ENCODE peak calls at places on chromosomes 5 and 9, in four cellular contexts. G is spleen, Z is heart left ventricle, Y is body of pancreas. H is an unnamed sample.

GRCh38 chr9:23496827-23497226 is 329.2 kb downstream of the ELAVL2 start:
- DNase-seq in G (no peak), Z (no peak), Y (no peak), H (no peak)

GRCh38 chr9:125749951-125750655 is 2.9 kb downstream of the PBX3 start:
- DNase-seq in Y (no peak), G (no peak), Z (no peak), H (no peak)

GRCh38 chr5:136155769-136156168 is 23.1 kb downstream of the SMAD5 start:
- DNase-seq in Z (no peak), Y (no peak), G (no peak), H (no peak)

GRCh38 chr9:121233906-121234901 is 32.5 kb upstream of the RAB14 start:
- DNase-seq in Y (no peak), Z (no peak), G (no peak), H (no peak)

GRCh38 chr9:113875917-113876805 is at the start of gene ZNF618:
- DNase-seq in Z (peak; percentile 33), G (peak; percentile 83), Y (peak; percentile 27), H (peak; percentile 38)

GRCh38 chr5:102823441-102823874 is 68.4 kb downstream of the PAM start:
- DNase-seq in Y (no peak), Z (no peak), G (no peak), H (no peak)

GRCh38 chr5:91296691-91297143 is 86.4 kb downstream of the ARRDC3 start:
- DNase-seq in G (no peak), Z (peak; percentile 69), Y (no peak), H (peak; percentile 66)

GRCh38 chr5:96453394-96453793 is 20.3 kb upstream of the PCSK1 start:
- DNase-seq in Z (no peak), G (no peak), Y (no peak), H (no peak)

GRCh38 chr5:177457239-177458121 is 10.9 kb downstream of the PRR7 start:
- DNase-seq in G (peak; percentile 86), Y (peak; percentile 93), Z (peak; percentile 89), H (peak; percentile 69)

GRCh38 chr5:59793000-59793399 is 100.5 kb downstream of the PDE4D start:
- DNase-seq in Y (peak; percentile 26), G (no peak), Z (peak; percentile 78), H (peak; percentile 27)

GRCh38 chr5:147859962-147860640 is 18.4 kb upstream of the SCGB3A2 start:
- DNase-seq in Y (no peak), Z (no peak), G (no peak), H (no peak)

GRCh38 chr9:29312327-29312726 is 1739.0 kb upstream of the C9orf72 start:
- DNase-seq in Y (no peak), G (no peak), Z (no peak), H (no peak)

GRCh38 chr9:93531374-93531773 is 45.0 kb upstream of the PHF2 start:
- DNase-seq in Y (no peak), G (no peak), Z (no peak), H (no peak)

GRCh38 chr5:143820451-143820850 is 8.5 kb downstream of the HMHB1 start:
- DNase-seq in G (no peak), Z (no peak), Y (no peak), H (no peak)

GRCh38 chr9:96417610-96418073 is 528 bp downstream of the ZNF367 start:
- DNase-seq in Z (no peak), G (peak; percentile 92), Y (no peak), H (peak; percentile 30)

GRCh38 chr9:98234231-98234825 is 21.1 kb downstream of the TBC1D2 start:
- DNase-seq in Y (no peak), Z (no peak), G (no peak), H (no peak)

GRCh38 chr5:170275376-170275994 is 22.1 kb downstream of the LCP2 start:
- DNase-seq in Y (no peak), G (no peak), Z (no peak), H (no peak)

GRCh38 chr9:129032541-129033159 is 3.8 kb upstream of the MIGA2 start:
- DNase-seq in G (no peak), Y (no peak), Z (no peak), H (no peak)

GRCh38 chr5:65803699-65804426 is 81.9 kb downstream of the NLN start:
- DNase-seq in Z (no peak), Y (no peak), G (no peak), H (no peak)

GRCh38 chr9:134251296-134251695 is 75.0 kb upstream of the RXRA start:
- DNase-seq in Y (no peak), G (no peak), Z (no peak), H (no peak)

GRCh38 chr5:116528519-116529234 is 45.9 kb downstream of the SEMA6A start:
- DNase-seq in Z (no peak), Y (no peak), G (no peak), H (no peak)

GRCh38 chr5:149450199-149450598 is 71.1 kb upstream of the IL17B start:
- DNase-seq in Z (peak; percentile 89), Y (peak; percentile 38), G (no peak), H (peak; percentile 69)

GRCh38 chr9:69955536-69956355 is 87.9 kb upstream of the MAMDC2 start:
- DNase-seq in Z (no peak), Y (no peak), G (no peak), H (no peak)

GRCh38 chr5:169637085-169637855 is at the start of gene DOCK2:
- DNase-seq in Z (peak; percentile 70), Y (peak; percentile 43), G (peak; percentile 96), H (peak; percentile 49)

GRCh38 chr9:121628401-121628800 is 23.0 kb upstream of the DAB2IP start:
- DNase-seq in Z (no peak), G (no peak), Y (no peak), H (no peak)

GRCh38 chr5:56737918-56738606 is 77.3 kb upstream of the MAP3K1 start:
- DNase-seq in Z (no peak), Y (no peak), G (no peak), H (no peak)

GRCh38 chr5:4941957-4942830 is 197.9 kb upstream of the ADAMTS16 start:
- DNase-seq in G (no peak), Z (no peak), Y (no peak), H (peak; percentile 7)

GRCh38 chr5:95113489-95113888 is 171.4 kb downstream of the MCTP1 start:
- DNase-seq in G (no peak), Y (no peak), Z (no peak), H (no peak)

GRCh38 chr9:21923694-21924093 is 70.5 kb downstream of the CDKN2A start:
- DNase-seq in Z (no peak), G (no peak), Y (no peak), H (no peak)

DNA sequence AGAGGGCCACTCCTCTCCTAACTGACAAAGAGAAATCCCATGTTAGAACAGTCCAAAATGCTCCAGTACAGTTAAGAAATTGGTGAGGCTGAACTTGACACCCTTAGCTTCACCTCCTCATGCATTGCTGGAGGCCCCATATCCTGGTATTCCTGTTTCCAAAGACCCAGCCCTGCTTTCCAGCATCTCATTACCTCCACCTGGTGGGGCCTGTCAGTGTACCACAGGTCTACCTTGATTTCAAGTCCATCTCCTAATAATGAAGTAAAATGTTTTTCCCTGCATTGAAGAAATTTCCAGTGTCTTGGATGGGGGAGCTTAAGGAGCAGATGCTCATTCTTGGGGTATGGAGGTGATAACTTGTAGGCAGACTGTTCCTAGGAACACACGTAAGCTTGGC is 70.6 kb upstream of the S1PR3 start:
- DNase-seq in Y (no peak), Z (no peak), G (no peak), H (no peak)
- TF ChIP-seq CTCF in Y (no peak), Z (no peak), G (no peak), H (no peak)

GRCh38 chr5:10562202-10563131 is 1.4 kb upstream of the ANKRD33B start:
- DNase-seq in Z (no peak), Y (no peak), G (peak; percentile 88), H (peak; percentile 62)
- H3K4me3 ChIP-seq in Z (peak overlapping the region; percentile 68), Y (no peak overlapping the region), G (peak overlapping the region; percentile 86), H (no peak overlapping the region)

DNA sequence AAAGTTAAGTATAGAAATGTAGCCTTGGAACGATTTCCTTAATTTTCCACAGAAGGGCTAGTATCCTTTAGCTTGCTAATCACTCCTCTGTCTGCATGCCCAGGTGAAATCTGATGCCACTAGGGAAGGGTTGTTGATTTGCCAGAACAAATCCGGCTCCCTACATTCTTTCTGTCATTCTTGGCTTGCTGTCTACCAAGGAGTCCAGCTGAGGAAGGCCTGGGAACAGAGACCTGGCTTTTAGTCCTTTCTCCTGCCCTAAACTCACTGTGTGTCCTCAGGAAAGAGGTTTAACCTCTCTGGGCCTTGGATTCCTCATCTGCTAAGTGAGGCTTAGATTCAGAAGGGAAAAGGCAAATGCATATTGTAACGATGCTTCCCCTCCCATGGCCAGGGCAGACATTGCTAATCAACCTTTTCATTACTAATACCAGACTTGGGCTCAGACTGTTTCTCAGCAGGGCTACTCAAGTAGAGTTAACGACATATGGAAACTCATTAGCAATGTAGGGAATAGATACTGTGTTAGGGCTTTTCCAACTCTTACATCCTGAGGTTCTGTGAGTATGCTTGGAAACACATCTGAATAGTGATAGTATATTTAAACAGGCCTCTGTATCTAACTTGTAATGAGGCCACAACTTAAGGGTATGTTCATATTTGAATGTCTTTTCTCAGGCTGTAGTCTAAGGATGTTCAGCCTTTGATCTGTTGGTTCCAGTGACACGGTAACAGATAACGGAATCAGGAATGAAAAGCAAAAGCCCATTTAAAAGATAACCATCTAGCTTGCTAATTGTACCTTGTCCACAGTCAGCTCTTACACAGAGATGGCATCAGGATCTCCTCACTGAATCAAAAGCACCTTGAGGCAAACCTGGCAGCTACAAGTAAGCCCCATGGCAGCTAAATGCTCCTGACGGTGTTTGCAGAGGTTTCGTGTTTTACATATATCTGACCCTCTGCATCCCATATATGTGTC is 4.1 kb downstream of the GALNT10 start:
- DNase-seq in Y (no peak), G (no peak), Z (no peak), H (no peak)
- H3K4me1 ChIP-seq in Y (peaks cover 31% of the 10 kb centered on the region), G (peaks cover 88% of the 10 kb centered on the region), Z (peaks cover 42% of the 10 kb centered on the region), H (peaks cover 26% of the 10 kb centered on the region)

DNA sequence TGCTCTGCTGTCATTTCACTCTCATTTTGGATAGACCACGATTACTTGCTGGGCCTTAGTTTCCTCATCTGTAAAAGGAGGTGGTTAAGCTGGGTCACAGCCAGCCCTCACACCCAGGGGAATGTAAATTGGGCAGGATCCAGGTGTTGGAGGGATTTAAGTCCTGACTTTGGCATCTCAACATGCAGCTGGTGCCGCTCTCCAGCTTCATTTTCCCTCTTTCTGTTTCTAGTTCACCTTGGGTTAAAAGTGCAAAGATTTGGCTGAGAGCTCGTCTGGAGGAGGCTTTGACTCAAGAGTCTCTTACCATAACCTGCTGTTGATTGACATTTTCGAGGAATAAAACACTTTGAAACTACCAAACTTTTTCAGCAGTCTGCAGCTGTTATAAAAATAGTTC is 144.3 kb upstream of the DHFR start:
- DNase-seq in Y (no peak), G (no peak), Z (no peak), H (no peak)
- TF ChIP-seq CTCF in Y (no peak), G (no peak), Z (no peak), H (no peak)

GRCh38 chr9:137388589-137389427 is 34.2 kb downstream of the EXD3 start:
- DNase-seq in Y (no peak), Z (no peak), G (no peak), H (no peak)
- H3K4me3 ChIP-seq in Y (no peak overlapping the region), Z (no peak overlapping the region), G (no peak overlapping the region), H (no peak overlapping the region)

GRCh38 chr9:79196606-79197005 is 375.2 kb upstream of the TLE4 start:
- DNase-seq in Y (no peak), G (no peak), Z (no peak), H (no peak)
- H3K4me1 ChIP-seq in Y (no peaks in the 10 kb centered on the region), G (no peaks in the 10 kb centered on the region), Z (no peaks in the 10 kb centered on the region), H (no peaks in the 10 kb centered on the region)

H was measured in mucosa of descending colon.